ENCODE peak calls at places on chromosomes 13 and 19, in eight cellular contexts. C, U, N, J, B, H, M and V are unnamed samples.

GRCh38 chr13:110376120-110376519 is 69.0 kb downstream of the COL4A2 start:
- DNase-seq in C (no peak), U (no peak), N (no peak), J (no peak), B (no peak), H (no peak), M (no peak), V (no peak)

GRCh38 chr13:27830010-27830409 is 37.7 kb downstream of the GSX1 start:
- DNase-seq in C (no peak), U (peak; percentile 80), N (peak; percentile 64), J (no peak), B (no peak), H (no peak), M (peak; percentile 43), V (no peak)

GRCh38 chr13:106100261-106100919 is 435.1 kb downstream of the EFNB2 start:
- DNase-seq in C (no peak), U (no peak), N (no peak), J (no peak), B (no peak), H (no peak), M (no peak), V (no peak)

GRCh38 chr13:100887729-100888151 is 213.1 kb upstream of the TMTC4 start:
- DNase-seq in C (no peak), U (no peak), N (no peak), J (no peak), B (no peak), H (peak; percentile 76), M (peak; percentile 71), V (no peak)

GRCh38 chr13:31910633-31911032 is 120.9 kb upstream of the FRY start:
- DNase-seq in C (no peak), U (no peak), N (no peak), J (no peak), B (no peak), H (no peak), M (no peak), V (no peak)

GRCh38 chr13:105960326-105960725 is 575.1 kb downstream of the EFNB2 start:
- DNase-seq in C (peak; percentile 40), U (no peak), N (no peak), J (no peak), B (no peak), H (no peak), M (no peak), V (no peak)

GRCh38 chr19:55632463-55632834 is 8.1 kb upstream of the ZNF784 start:
- DNase-seq in C (peak; percentile 83), U (peak; percentile 42), N (peak; percentile 89), J (peak; percentile 46), B (peak; percentile 94), H (peak; percentile 84), M (peak; percentile 69), V (peak; percentile 46)

GRCh38 chr19:16371540-16371986 is 46.9 kb downstream of the KLF2 start:
- DNase-seq in C (no peak), U (peak; percentile 88), N (peak; percentile 78), J (no peak), B (no peak), H (no peak), M (no peak), V (no peak)

GRCh38 chr19:5588906-5589676 is 21.3 kb upstream of the TINCR start:
- DNase-seq in C (peak; percentile 6), U (no peak), N (no peak), J (no peak), B (no peak), H (no peak), M (no peak), V (no peak)

GRCh38 chr13:100836696-100837095 is 162.1 kb upstream of the TMTC4 start:
- DNase-seq in C (no peak), U (no peak), N (no peak), J (no peak), B (no peak), H (peak; percentile 32), M (peak; percentile 2), V (no peak)

GRCh38 chr19:38233740-38234251 is 9.8 kb upstream of the DPF1 start:
- DNase-seq in C (peak; percentile 56), U (peak; percentile 91), N (peak; percentile 89), J (peak; percentile 21), B (peak; percentile 36), H (no peak), M (peak; percentile 89), V (no peak)

GRCh38 chr13:23349127-23349897 is 84.2 kb downstream of the SACS start:
- DNase-seq in C (no peak), U (no peak), N (no peak), J (no peak), B (no peak), H (no peak), M (no peak), V (no peak)

GRCh38 chr13:45042539-45042938 is 53.2 kb downstream of the GPALPP1 start:
- DNase-seq in C (no peak), U (no peak), N (no peak), J (no peak), B (no peak), H (no peak), M (no peak), V (no peak)

GRCh38 chr19:34306213-34306661 is 51.9 kb downstream of the GARRE1 start:
- DNase-seq in C (no peak), U (no peak), N (no peak), J (no peak), B (no peak), H (no peak), M (no peak), V (no peak)

GRCh38 chr19:41951686-41952172 is 7.4 kb downstream of the RABAC1 start:
- DNase-seq in C (peak; percentile 51), U (peak; percentile 81), N (peak; percentile 95), J (peak; percentile 13), B (peak; percentile 42), H (peak; percentile 22), M (peak; percentile 89), V (peak; percentile 16)

GRCh38 chr13:37627428-37627827 is 28.9 kb upstream of the POSTN start:
- DNase-seq in C (no peak), U (no peak), N (no peak), J (no peak), B (no peak), H (no peak), M (no peak), V (no peak)

GRCh38 chr13:22130254-22130653 is 459.4 kb downstream of the FGF9 start:
- DNase-seq in C (no peak), U (no peak), N (no peak), J (no peak), B (no peak), H (no peak), M (no peak), V (no peak)